ENCODE peak calls at places on chromosome X, in five cellular contexts. T is small intestine, E is mammary epithelial cell, J is lung, L is SK-N-SH. Y is an unnamed sample.

GRCh38 chrX:131907488-131908314 is 115.4 kb upstream of the STK26 start:
- DNase-seq in L (no peak), J (no peak), E (no peak), T (no peak), Y (peak; percentile 22)

GRCh38 chrX:16870861-16871584 is 861 bp upstream of the RBBP7 start:
- DNase-seq in E (no peak), T (no peak), L (peak; percentile 29), J (no peak), Y (peak; percentile 60)

GRCh38 chrX:17680732-17681413 is 56.4 kb upstream of the SCML1 start:
- DNase-seq in L (no peak), E (no peak), T (no peak), J (no peak), Y (no peak)

GRCh38 chrX:149950681-149951080 is 12.4 kb upstream of the EOLA2 start:
- DNase-seq in T (peak; percentile 15), L (peak; percentile 18), E (peak; percentile 19), J (no peak), Y (peak; percentile 18)

GRCh38 chrX:110181459-110182137 is 136.3 kb downstream of the AMMECR1 start:
- DNase-seq in L (no peak), T (no peak), J (no peak), E (no peak), Y (no peak)

GRCh38 chrX:20057479-20057878 is 59.2 kb downstream of the MAP7D2 start:
- DNase-seq in L (no peak), T (no peak), J (no peak), E (no peak), Y (no peak)

GRCh38 chrX:1661048-1661921 is 46.4 kb downstream of the ASMT start:
- DNase-seq in J (peak; percentile 51), E (peak; percentile 12), T (peak; percentile 58), L (no peak), Y (peak; percentile 92)

GRCh38 chrX:115023139-115023538 is 5.7 kb upstream of the IL13RA2 start:
- DNase-seq in T (peak; percentile 66), E (peak; percentile 90), J (no peak), L (peak; percentile 12), Y (no peak)

GRCh38 chrX:70485466-70485865 is 40.8 kb downstream of the DLG3 start:
- DNase-seq in E (no peak), J (no peak), L (no peak), T (peak; percentile 33), Y (no peak)

GRCh38 chrX:100407784-100408642 is 2.1 kb downstream of the PCDH19 start:
- DNase-seq in L (no peak), J (no peak), T (no peak), E (no peak), Y (peak; percentile 20)
- H3K27me3 ChIP-seq in L (peaks cover 67% of the 10 kb centered on the region), J (peaks cover 5% of the 10 kb centered on the region), T (peaks cover 8% of the 10 kb centered on the region), E (peaks cover 19% of the 10 kb centered on the region), Y (peaks cover 97% of the 10 kb centered on the region)

DNA sequence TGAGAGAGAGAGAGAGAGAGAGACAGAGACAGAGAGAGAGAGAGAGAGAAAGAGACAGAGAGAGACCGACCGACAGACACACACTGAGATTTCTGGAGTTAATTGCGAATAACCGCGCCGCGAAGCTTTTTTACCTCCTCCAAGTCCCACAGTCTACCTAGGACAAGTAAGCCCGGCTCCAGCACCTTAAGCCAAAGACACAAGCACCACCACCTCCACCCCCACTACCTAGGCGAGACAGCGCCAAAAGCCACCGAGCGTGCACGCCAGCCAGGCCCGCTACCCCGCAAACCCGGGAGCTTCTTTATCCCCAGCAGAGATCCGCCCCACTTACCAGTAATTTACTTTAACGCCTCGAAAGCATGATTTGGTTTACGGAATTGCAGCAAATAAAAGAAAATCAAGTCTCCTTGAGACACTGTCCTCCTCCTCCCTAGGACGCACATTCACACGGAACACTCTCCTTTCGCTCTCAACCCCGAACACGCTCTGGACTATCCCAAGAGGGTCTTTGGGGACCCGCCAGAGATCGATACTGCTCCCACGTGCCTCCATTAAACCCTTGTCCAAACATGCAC is 649.6 kb upstream of the DIPK2B start:
- DNase-seq in T (peak; percentile 13), E (peak; percentile 46), J (no peak), L (no peak), Y (peak; percentile 33)
- H3K4me3 ChIP-seq in T (peak overlapping the region; percentile 68), E (peak overlapping the region; percentile 78), J (peak overlapping the region; percentile 25), L (peak overlapping the region; percentile 68), Y (peak overlapping the region; percentile 98)

GRCh38 chrX:12824944-12825343 is 33.7 kb downstream of the PRPS2 start:
- DNase-seq in E (no peak), L (no peak), J (no peak), T (no peak), Y (no peak)

GRCh38 chrX:12819231-12819630 is 28.0 kb downstream of the PRPS2 start:
- DNase-seq in T (no peak), L (no peak), J (no peak), E (peak; percentile 59), Y (no peak)

GRCh38 chrX:12825801-12826200 is 34.6 kb downstream of the PRPS2 start:
- DNase-seq in J (no peak), L (no peak), E (no peak), T (no peak), Y (no peak)

DNA sequence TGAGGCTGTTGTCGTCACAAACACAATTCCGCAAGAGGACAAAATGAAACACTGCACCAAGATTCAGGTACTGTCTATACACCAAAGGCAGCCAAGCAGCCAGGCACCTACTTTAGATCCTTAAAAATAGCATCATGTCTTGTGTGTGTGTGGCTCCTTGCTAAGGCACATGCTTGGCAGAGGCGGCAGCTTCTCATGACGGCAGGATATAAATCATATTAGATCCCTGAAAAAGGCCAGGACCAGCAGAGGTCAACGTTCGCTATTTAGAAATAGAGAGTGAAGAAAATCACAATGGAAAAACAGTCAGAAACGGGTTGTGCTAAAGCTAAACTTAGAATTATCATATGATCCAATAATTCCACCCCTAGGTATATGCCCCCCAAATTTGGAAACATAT is 29.5 kb downstream of the PRPS2 start:
- DNase-seq in E (no peak), L (no peak), J (no peak), T (no peak), Y (no peak)
- H3K36me3 ChIP-seq in E (peaks cover 3% of the 10 kb centered on the region), L (no peaks in the 10 kb centered on the region), J (peaks cover 1% of the 10 kb centered on the region), T (no peaks in the 10 kb centered on the region), Y (peaks cover 17% of the 10 kb centered on the region)

DNA sequence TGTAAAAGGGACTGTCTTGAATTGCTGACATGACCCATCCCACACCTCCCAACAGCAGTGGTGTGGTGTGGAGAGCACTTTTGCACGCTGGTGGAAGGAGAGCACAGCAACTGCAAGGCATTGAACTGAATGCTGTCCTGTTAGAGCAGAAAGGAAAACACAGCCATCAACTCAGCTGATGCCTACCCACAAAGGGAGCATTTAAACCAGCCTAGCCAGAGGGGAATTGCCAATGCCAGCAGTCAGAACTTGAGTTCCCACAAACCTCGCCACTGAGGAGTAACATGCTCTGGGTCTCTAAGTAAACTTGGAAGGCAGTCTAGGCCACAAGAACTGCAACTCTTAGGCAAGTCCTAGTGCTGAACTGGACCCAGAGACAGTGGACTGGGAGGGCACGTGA is 31.9 kb downstream of the MAGED4 start:
- DNase-seq in T (no peak), E (no peak), J (no peak), L (no peak), Y (no peak)
- H3K27me3 ChIP-seq in T (no peaks in the 10 kb centered on the region), E (no peaks in the 10 kb centered on the region), J (no peaks in the 10 kb centered on the region), L (no peaks in the 10 kb centered on the region), Y (no peaks in the 10 kb centered on the region)

GRCh38 chrX:28586291-28586690 is 955 bp upstream of the IL1RAPL1 start:
- DNase-seq in J (no peak), T (no peak), L (no peak), E (no peak), Y (peak; percentile 30)

GRCh38 chrX:28585767-28586166 is 1.5 kb upstream of the IL1RAPL1 start:
- DNase-seq in J (no peak), L (no peak), E (no peak), T (no peak), Y (no peak)

GRCh38 chrX:28584025-28584424 is 3.2 kb upstream of the IL1RAPL1 start:
- DNase-seq in E (no peak), L (no peak), J (no peak), T (no peak), Y (no peak)

GRCh38 chrX:28589048-28589447 is 1.8 kb downstream of the IL1RAPL1 start:
- DNase-seq in E (no peak), L (no peak), T (no peak), J (no peak), Y (no peak)

GRCh38 chrX:28586891-28587635 is at the start of gene IL1RAPL1:
- DNase-seq in E (peak; percentile 8), L (no peak), T (peak; percentile 0), J (no peak), Y (no peak)
- H3K4me3 ChIP-seq in E (no peak within 1 kb of the TSS), L (peak within 1 kb of the TSS; percentile 40), T (no peak within 1 kb of the TSS), J (no peak within 1 kb of the TSS), Y (peak within 1 kb of the TSS; percentile 35)

GRCh38 chrX:38282044-38282443 is 45.3 kb downstream of the RPGR start:
- DNase-seq in T (no peak), E (no peak), J (no peak), L (no peak), Y (no peak)

GRCh38 chrX:38287669-38288068 is 39.6 kb downstream of the RPGR start:
- DNase-seq in L (no peak), J (no peak), E (no peak), T (no peak), Y (no peak)

GRCh38 chrX:38285649-38286048 is 41.7 kb downstream of the RPGR start:
- DNase-seq in E (no peak), L (no peak), T (no peak), J (no peak), Y (no peak)
- H3K36me3 ChIP-seq in E (peaks cover 2% of the 10 kb centered on the region), L (no peaks in the 10 kb centered on the region), T (no peaks in the 10 kb centered on the region), J (no peaks in the 10 kb centered on the region), Y (no peaks in the 10 kb centered on the region)